ENCODE peak calls at places on chromosomes 7 and 10, in six cellular contexts. K is choroid plexus epithelial cell; D is T follicular helper cell; U is activated naive CD4-positive, alpha-beta T cell; Z is activated CD4-positive, alpha-beta T cell treated with anti-CD3 and anti-CD28 coated beads, Interleukin-2, amount 10 ng/mL, durations not matched to agents 7 days and 5 days; G is Ammon's horn. X is an unnamed sample.

GRCh38 chr10:6036861-6037321 is 25.3 kb downstream of the IL2RA start:
- DNase-seq in K (no peak), D (peak), U (no peak), Z (peak), G (no peak), X (no peak)

GRCh38 chr7:43856316-43856715 is 13.0 kb downstream of the MRPS24 start:
- DNase-seq in K (no peak), D (no peak), U (no peak), Z (no peak), G (no peak), X (no peak)

GRCh38 chr7:141150465-141150864 is 76.6 kb downstream of the TMEM178B start:
- DNase-seq in K (no peak), D (no peak), U (no peak), Z (no peak), G (no peak), X (no peak)

GRCh38 chr10:77939561-77940001 is 13.0 kb upstream of the DLG5 start:
- DNase-seq in K (peak), D (no peak), U (no peak), Z (no peak), G (no peak), X (no peak)

GRCh38 chr7:148204639-148205292 is 385.8 kb upstream of the C7orf33 start:
- DNase-seq in K (no peak), D (no peak), U (no peak), Z (no peak), G (no peak), X (no peak)

GRCh38 chr10:102119417-102120141 is 589 bp downstream of the LDB1 start:
- DNase-seq in K (peak), D (no peak), U (peak), Z (peak), G (peak), X (peak)

GRCh38 chr7:435518-436366 is 83.9 kb downstream of the PDGFA start:
- DNase-seq in K (no peak), D (no peak), U (no peak), Z (no peak), G (no peak), X (no peak)

GRCh38 chr10:69873141-69873540 is 71.4 kb downstream of the COL13A1 start:
- DNase-seq in K (no peak), D (no peak), U (no peak), Z (no peak), G (no peak), X (no peak)

GRCh38 chr7:24786941-24787340 is 29.7 kb upstream of the GSDME start:
- DNase-seq in K (peak), D (no peak), U (no peak), Z (no peak), G (peak), X (no peak)

GRCh38 chr7:32039000-32039756 is 31.0 kb downstream of the PDE1C start:
- DNase-seq in K (no peak), D (no peak), U (no peak), Z (no peak), G (peak), X (no peak)

GRCh38 chr10:103166527-103166926 is 26.5 kb downstream of the NT5C2 start:
- DNase-seq in K (no peak), D (no peak), U (no peak), Z (no peak), G (no peak), X (no peak)

GRCh38 chr7:70788276-70788675 is 343.7 kb upstream of the GALNT17 start:
- DNase-seq in K (no peak), D (peak), U (no peak), Z (peak), G (no peak), X (no peak)

GRCh38 chr10:63628526-63629362 is 107.5 kb downstream of the REEP3 start:
- DNase-seq in K (peak), D (no peak), U (no peak), Z (peak), G (peak), X (no peak)

GRCh38 chr7:151014950-151015349 is 9.3 kb downstream of the ATG9B start:
- DNase-seq in K (no peak), D (peak), U (no peak), Z (peak), G (no peak), X (peak)

GRCh38 chr10:131797626-131798025 is 103.2 kb upstream of the PPP2R2D start:
- DNase-seq in K (no peak), D (no peak), U (no peak), Z (no peak), G (no peak), X (no peak)

GRCh38 chr7:31493714-31494181 is 20.1 kb upstream of the ITPRID1 start:
- DNase-seq in K (no peak), D (no peak), U (no peak), Z (no peak), G (no peak), X (no peak)

GRCh38 chr10:100996678-100997363 is 2.8 kb upstream of the LZTS2 start:
- DNase-seq in K (no peak), D (peak), U (peak), Z (peak), G (no peak), X (no peak)

GRCh38 chr7:26393855-26394254 is 102.2 kb downstream of the SNX10 start:
- DNase-seq in K (no peak), D (no peak), U (no peak), Z (no peak), G (no peak), X (no peak)

GRCh38 chr7:153943428-153944370 is 108.5 kb upstream of the DPP6 start:
- DNase-seq in K (no peak), D (no peak), U (no peak), Z (no peak), G (peak), X (no peak)

GRCh38 chr10:43524434-43525247 is 49.8 kb downstream of the ZNF239 start:
- DNase-seq in K (no peak), D (no peak), U (no peak), Z (no peak), G (no peak), X (no peak)

GRCh38 chr7:1737956-1738355 is 67.9 kb downstream of the ELFN1 start:
- DNase-seq in K (no peak), D (no peak), U (no peak), Z (no peak), G (no peak), X (no peak)

GRCh38 chr7:27118580-27118979 is 12.0 kb downstream of the HOXA4 start:
- DNase-seq in K (no peak), D (no peak), U (no peak), Z (no peak), G (no peak), X (no peak)

GRCh38 chr10:35532141-35532540 is 73.0 kb upstream of the GJD4 start:
- DNase-seq in K (no peak), D (no peak), U (no peak), Z (no peak), G (peak), X (no peak)

GRCh38 chr7:39735903-39736302 is 112.5 kb downstream of the RALA start:
- DNase-seq in K (peak), D (no peak), U (no peak), Z (no peak), G (no peak), X (no peak)

GRCh38 chr7:149087366-149087765 is 3.2 kb downstream of the ZNF786 start:
- DNase-seq in K (no peak), D (no peak), U (no peak), Z (no peak), G (no peak), X (no peak)

GRCh38 chr7:127609297-127609696 is 8.6 kb downstream of the PAX4 start:
- DNase-seq in K (no peak), D (no peak), U (no peak), Z (no peak), G (no peak), X (no peak)

GRCh38 chr7:75727881-75728592 is 10.7 kb downstream of the HIP1 start:
- DNase-seq in K (peak), D (no peak), U (no peak), Z (peak), G (no peak), X (no peak)

GRCh38 chr7:86025807-86026206 is 617.9 kb upstream of the GRM3 start:
- DNase-seq in K (no peak), D (no peak), U (no peak), Z (no peak), G (no peak), X (no peak)

GRCh38 chr7:68269410-68269809 is 1272.8 kb downstream of the TYW1 start:
- DNase-seq in K (peak), D (no peak), U (no peak), Z (no peak), G (peak), X (no peak)

GRCh38 chr7:102415685-102416225 is 17.6 kb upstream of the ORAI2 start:
- DNase-seq in K (no peak), D (no peak), U (peak), Z (peak), G (no peak), X (peak)

X was measured in activated CD4-positive, CD25-positive, alpha-beta regulatory T cell.